ENCODE peak calls at places on chromosomes 2 and 18, in eight cellular contexts. Y is NCI-H69; D is activated CD4-positive, CD25-positive, alpha-beta regulatory T cell; C is D341Med; T is HT-29; I is choroid plexus epithelial cell; F is activated CD4-positive, alpha-beta T cell treated with anti-CD3 and anti-CD28 coated beads, Interleukin-2, amount 50 U/mL, for 4 hours; S is GM04504. K is an unnamed sample.

GRCh38 chr2:149645391-149645790 is 57.8 kb upstream of the MMADHC start:
- DNase-seq in F (no peak), T (no peak), D (no peak), S (peak; percentile 62), Y (peak; percentile 31), C (no peak), I (peak; percentile 42), K (no peak)

GRCh38 chr2:221502270-221502973 is 69.7 kb downstream of the EPHA4 start:
- DNase-seq in C (no peak), I (peak; percentile 46), Y (no peak), F (no peak), D (no peak), S (peak; percentile 49), T (no peak), K (no peak)

GRCh38 chr2:98454073-98454472 is 9.4 kb downstream of the INPP4A start:
- DNase-seq in C (no peak), F (no peak), Y (no peak), T (no peak), S (no peak), I (no peak), D (no peak), K (no peak)

GRCh38 chr2:134446431-134447091 is 192.7 kb downstream of the MGAT5 start:
- DNase-seq in Y (peak; percentile 64), I (peak; percentile 25), C (peak; percentile 57), D (no peak), F (no peak), T (no peak), S (peak; percentile 17), K (peak; percentile 11)

GRCh38 chr2:149488719-149489440 is 98.7 kb downstream of the MMADHC start:
- DNase-seq in S (no peak), I (peak; percentile 15), F (no peak), C (no peak), Y (no peak), T (peak; percentile 25), D (no peak), K (no peak)

GRCh38 chr2:121189656-121190381 is 95.2 kb downstream of the TFCP2L1 start:
- DNase-seq in T (no peak), D (no peak), S (no peak), Y (no peak), F (no peak), I (no peak), C (no peak), K (no peak)

GRCh38 chr2:145190031-145190703 is 670.2 kb upstream of the ZEB2 start:
- DNase-seq in D (no peak), T (no peak), Y (no peak), S (no peak), I (peak; percentile 30), F (no peak), C (no peak), K (no peak)

GRCh38 chr2:47771211-47771610 is 11.7 kb upstream of the MSH6 start:
- DNase-seq in C (no peak), Y (peak; percentile 43), I (peak; percentile 99), S (peak; percentile 62), F (no peak), T (peak; percentile 3), D (no peak), K (peak; percentile 87)

GRCh38 chr2:141399270-141399669 is 731.5 kb downstream of the LRP1B start:
- DNase-seq in T (peak; percentile 19), S (no peak), Y (no peak), C (no peak), I (peak; percentile 39), F (no peak), D (no peak), K (no peak)

GRCh38 chr2:50290718-50291117 is 741.2 kb downstream of the NRXN1 start:
- DNase-seq in T (no peak), D (no peak), C (no peak), I (no peak), Y (no peak), F (no peak), S (no peak), K (no peak)

GRCh38 chr18:69635482-69635881 is 234.8 kb downstream of the DOK6 start:
- DNase-seq in D (no peak), T (no peak), S (no peak), C (no peak), F (no peak), Y (no peak), I (no peak), K (no peak)

GRCh38 chr18:49178736-49179135 is 228.0 kb upstream of the SMAD7 start:
- DNase-seq in S (no peak), D (no peak), I (peak; percentile 46), Y (peak; percentile 65), F (no peak), T (peak; percentile 46), C (peak; percentile 50), K (no peak)

GRCh38 chr2:133054297-133054696 is 384.3 kb upstream of the LYPD1 start:
- DNase-seq in I (peak; percentile 9), S (no peak), F (no peak), D (no peak), T (no peak), Y (no peak), C (no peak), K (no peak)

GRCh38 chr2:193966590-193966989 is 1690.4 kb upstream of the SLC39A10 start:
- DNase-seq in C (no peak), I (peak; percentile 93), S (peak; percentile 20), Y (peak; percentile 77), F (no peak), D (no peak), T (no peak), K (no peak)

GRCh38 chr18:67425724-67426123 is 90.8 kb downstream of the DSEL start:
- DNase-seq in S (peak; percentile 80), Y (no peak), C (no peak), D (no peak), T (no peak), I (peak; percentile 89), F (no peak), K (peak; percentile 92)

GRCh38 chr18:21979171-21979560 is 190.2 kb upstream of the GATA6 start:
- DNase-seq in T (no peak), F (no peak), C (no peak), D (no peak), Y (no peak), S (no peak), I (no peak), K (no peak)

GRCh38 chr2:2569836-2570235 is 238.8 kb upstream of the MYT1L start:
- DNase-seq in F (no peak), T (no peak), C (no peak), D (no peak), I (no peak), Y (no peak), S (no peak), K (no peak)

GRCh38 chr2:1613078-1613445 is 131.3 kb downstream of the PXDN start:
- DNase-seq in D (no peak), Y (no peak), I (no peak), S (no peak), F (no peak), C (no peak), T (no peak), K (no peak)

GRCh38 chr2:147525724-147526489 is 318.9 kb upstream of the ACVR2A start:
- DNase-seq in F (no peak), I (peak; percentile 2), Y (peak; percentile 77), D (no peak), T (peak; percentile 30), S (no peak), C (no peak), K (no peak)

GRCh38 chr18:25223211-25223610 is 128.8 kb downstream of the ZNF521 start:
- DNase-seq in T (no peak), I (no peak), Y (peak; percentile 16), S (no peak), C (no peak), F (no peak), D (no peak), K (no peak)

GRCh38 chr2:213021971-213022899 is 129.2 kb downstream of the IKZF2 start:
- DNase-seq in T (no peak), D (peak; percentile 19), I (peak; percentile 92), C (no peak), Y (no peak), S (no peak), F (no peak), K (no peak)

GRCh38 chr2:225010804-225011203 is 31.5 kb downstream of the DOCK10 start:
- DNase-seq in C (no peak), Y (no peak), F (no peak), D (no peak), I (peak; percentile 81), T (no peak), S (no peak), K (peak; percentile 36)

GRCh38 chr2:200318940-200319435 is 12.5 kb downstream of the SPATS2L start:
- DNase-seq in Y (no peak), C (no peak), I (no peak), S (no peak), F (no peak), D (no peak), T (peak; percentile 29), K (no peak)

GRCh38 chr2:129923265-129924141 is 56.0 kb upstream of the RAB6C start:
- DNase-seq in S (no peak), C (peak; percentile 54), Y (peak; percentile 49), D (no peak), F (no peak), I (peak; percentile 63), T (peak; percentile 59), K (peak; percentile 5)

GRCh38 chr18:79873449-79874110 is 75.8 kb downstream of the KCNG2 start:
- DNase-seq in I (no peak), C (no peak), S (no peak), D (no peak), Y (no peak), T (no peak), F (no peak), K (no peak)

GRCh38 chr2:158973111-158973510 is 4.7 kb downstream of the TANC1 start:
- DNase-seq in I (no peak), Y (peak; percentile 88), S (no peak), D (no peak), C (no peak), F (no peak), T (no peak), K (no peak)

K was measured in HS-27A.